ENCODE peak calls at places on chromosomes 7 and 10, in nine cellular contexts. D, X, F, Y, K, I, P, G and J are unnamed samples. For H3K27me3, the result is how much of the 10 kb centered on the place peaks cover.

GRCh38 chr7:63072806-63073205 is 925.8 kb upstream of the ZNF722 start:
- DNase-seq in G (peak), D (no peak), P (no peak), I (no peak), F (no peak), X (no peak), K (no peak), Y (no peak), J (no peak)

GRCh38 chr7:145681646-145682045 is 435.0 kb upstream of the CNTNAP2 start:
- DNase-seq in X (no peak), D (no peak), F (no peak), G (no peak), Y (no peak), I (no peak), P (no peak), K (no peak), J (no peak)

GRCh38 chr7:138295049-138295637 is 164.9 kb upstream of the TRIM24 start:
- DNase-seq in P (no peak), K (no peak), F (no peak), Y (no peak), G (no peak), I (no peak), X (no peak), D (no peak), J (no peak)

GRCh38 chr7:51165337-51165736 is 151.3 kb downstream of the COBL start:
- DNase-seq in D (no peak), K (no peak), I (no peak), F (no peak), X (no peak), G (no peak), P (no peak), Y (no peak), J (no peak)

GRCh38 chr10:72328045-72328828 is 26.5 kb downstream of the DNAJB12 start:
- DNase-seq in Y (peak), G (peak), D (peak), X (peak), P (no peak), K (peak), I (no peak), F (peak), J (no peak)

GRCh38 chr7:55377162-55377810 is 12.1 kb downstream of the LANCL2 start:
- DNase-seq in Y (no peak), P (no peak), K (no peak), D (no peak), G (no peak), I (no peak), F (no peak), X (no peak), J (no peak)

GRCh38 chr10:120805014-120805805 is 46.0 kb upstream of the WDR11 start:
- DNase-seq in D (no peak), K (no peak), X (no peak), G (no peak), Y (no peak), P (no peak), I (no peak), F (no peak), J (no peak)

GRCh38 chr7:77655361-77655760 is 40.9 kb upstream of the RSBN1L start:
- DNase-seq in X (no peak), Y (no peak), K (no peak), G (no peak), P (no peak), D (no peak), I (no peak), F (no peak), J (no peak)

GRCh38 chr10:121610798-121611325 is 12.6 kb upstream of the FGFR2 start:
- DNase-seq in D (no peak), X (no peak), K (no peak), P (no peak), G (no peak), F (no peak), I (no peak), Y (no peak), J (no peak)

GRCh38 chr10:114499630-114500190 is 95.4 kb upstream of the AFAP1L2 start:
- DNase-seq in F (no peak), D (peak), I (no peak), Y (no peak), P (no peak), K (no peak), G (no peak), X (no peak), J (no peak)

GRCh38 chr7:127251458-127252379 is 1.0 kb downstream of the GRM8 start:
- DNase-seq in X (no peak), F (no peak), G (no peak), K (no peak), I (no peak), D (no peak), Y (no peak), P (peak), J (no peak)

GRCh38 chr10:14092749-14093148 is 238.0 kb downstream of the FRMD4A start:
- DNase-seq in X (no peak), F (no peak), I (no peak), P (no peak), G (no peak), K (no peak), Y (no peak), D (no peak), J (no peak)

GRCh38 chr10:49519717-49520116 is 19.2 kb downstream of the ERCC6 start:
- DNase-seq in F (no peak), Y (no peak), I (no peak), D (no peak), P (no peak), G (no peak), X (no peak), K (no peak), J (no peak)

GRCh38 chr7:64869912-64870562 is 33.0 kb upstream of the ZNF273 start:
- DNase-seq in I (no peak), P (no peak), D (no peak), G (peak), X (no peak), Y (no peak), F (no peak), K (no peak), J (peak)

GRCh38 chr7:128266891-128267839 is 26.1 kb downstream of the LEP start:
- DNase-seq in D (peak), G (peak), P (peak), Y (peak), X (peak), F (peak), K (peak), I (peak), J (no peak)

GRCh38 chr10:73946253-73947145 is 35.6 kb downstream of the PLAU start:
- DNase-seq in D (no peak), I (no peak), P (no peak), K (no peak), G (no peak), F (no peak), Y (no peak), X (no peak), J (peak)

DNA sequence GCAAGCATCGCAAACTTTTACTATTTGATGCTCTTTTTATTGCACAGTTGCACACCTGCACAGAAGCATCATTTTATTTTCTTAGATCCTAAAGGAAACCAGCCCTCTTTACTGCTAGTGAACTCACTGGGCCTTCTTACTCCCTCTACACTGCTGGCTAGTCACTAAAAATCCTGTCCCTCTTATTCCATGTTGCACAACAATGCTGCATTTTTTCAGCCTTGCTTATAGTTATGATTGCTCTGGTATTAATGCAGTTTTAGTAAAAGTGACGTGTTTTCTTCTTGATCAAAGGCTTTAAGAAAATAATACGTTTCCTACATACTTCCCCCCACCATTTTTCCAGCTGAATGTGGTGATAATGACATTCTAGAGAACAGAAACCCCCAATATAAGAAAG is 132.9 kb upstream of the FAM3C start:
- DNase-seq in G (no peak), Y (no peak), F (no peak), D (no peak), X (no peak), I (no peak), P (no peak), K (peak), J (no peak)
- H3K27me3 ChIP-seq in G (under half), Y (under half), F (under half), D (under half), X (under half), I (under half), P (under half), K (under half), J (under half)

GRCh38 chr7:149766215-149766614 is 7.2 kb downstream of the ZNF467 start:
- DNase-seq in X (no peak), G (no peak), Y (no peak), D (no peak), F (no peak), K (no peak), I (no peak), P (no peak), J (no peak)
- H3K4me3 ChIP-seq in X (no peak), G (no peak), Y (no peak), D (no peak), F (no peak), K (no peak), I (no peak), P (no peak), J (no peak)

GRCh38 chr10:123097039-123097438 is 38.7 kb upstream of the HMX3 start:
- DNase-seq in I (no peak), K (no peak), Y (no peak), G (no peak), X (no peak), D (no peak), P (no peak), F (no peak), J (no peak)
- H3K27me3 ChIP-seq in I (under half), K (under half), Y (under half), G (under half), X (under half), D (under half), P (under half), F (under half), J (under half)

DNA sequence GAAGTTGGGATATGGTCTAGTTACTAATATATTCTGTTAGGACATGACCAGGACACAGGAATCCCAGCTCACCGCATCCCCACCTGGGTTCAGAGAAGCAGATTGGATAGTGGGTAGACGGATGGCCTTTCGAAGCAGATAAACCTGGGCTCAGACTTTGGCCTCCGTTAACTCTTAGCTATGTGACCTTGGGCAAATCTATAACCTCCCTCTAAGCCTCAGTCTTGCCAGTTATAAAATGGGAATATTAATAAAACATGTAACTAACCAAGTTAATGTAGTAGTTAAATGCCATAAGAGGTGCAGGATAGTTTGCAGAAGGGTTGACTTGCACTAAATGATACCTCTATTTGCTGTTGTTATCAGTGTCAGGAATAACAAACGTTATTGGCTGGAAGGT is 127.6 kb upstream of the JCAD start:
- DNase-seq in I (no peak), X (no peak), G (no peak), P (no peak), F (no peak), D (no peak), Y (no peak), K (no peak), J (no peak)
- H3K4me3 ChIP-seq in I (no peak), X (no peak), G (no peak), P (no peak), F (no peak), D (no peak), Y (peak), K (no peak), J (no peak)